ENCODE peak calls at places on chromosomes 3 and 15, in ten cellular contexts. One of them, this sample, is unnamed.

GRCh38 chr15:94324835-94325767 is 93.7 kb downstream of the MCTP2 start:
- DNase-seq in activated gamma-delta T cell: peak; percentile 32
- DNase-seq in astrocyte of the cerebellum: no peak
- DNase-seq in A549: no peak
- DNase-seq in mesendoderm: peak; percentile 16
- DNase-seq in CD8-positive, alpha-beta memory T cell: no peak
- DNase-seq in ACHN: no peak
- DNase-seq in NB4: no peak
- DNase-seq in bronchial epithelial cell: peak; percentile 39
- DNase-seq in activated naive CD4-positive, alpha-beta T cell: no peak
- DNase-seq in this sample: no peak

GRCh38 chr3:10010546-10011465 is 15.4 kb upstream of the FANCD2 start:
- DNase-seq in activated naive CD4-positive, alpha-beta T cell: peak; percentile 13
- DNase-seq in NB4: peak; percentile 90
- DNase-seq in bronchial epithelial cell: peak; percentile 89
- DNase-seq in mesendoderm: peak; percentile 94
- DNase-seq in CD8-positive, alpha-beta memory T cell: peak; percentile 42
- DNase-seq in ACHN: peak; percentile 85
- DNase-seq in activated gamma-delta T cell: peak; percentile 77
- DNase-seq in A549: peak; percentile 85
- DNase-seq in astrocyte of the cerebellum: peak; percentile 54
- DNase-seq in this sample: peak; percentile 56

GRCh38 chr3:126113238-126113555 is 29.3 kb upstream of the SLC41A3 start:
- DNase-seq in bronchial epithelial cell: no peak
- DNase-seq in NB4: no peak
- DNase-seq in CD8-positive, alpha-beta memory T cell: no peak
- DNase-seq in mesendoderm: no peak
- DNase-seq in astrocyte of the cerebellum: no peak
- DNase-seq in A549: no peak
- DNase-seq in ACHN: no peak
- DNase-seq in activated gamma-delta T cell: no peak
- DNase-seq in activated naive CD4-positive, alpha-beta T cell: no peak
- DNase-seq in this sample: no peak

GRCh38 chr15:77409259-77410156 is 10.4 kb downstream of the PEAK1 start:
- DNase-seq in NB4: peak; percentile 65
- DNase-seq in astrocyte of the cerebellum: no peak
- DNase-seq in A549: no peak
- DNase-seq in activated naive CD4-positive, alpha-beta T cell: no peak
- DNase-seq in activated gamma-delta T cell: no peak
- DNase-seq in bronchial epithelial cell: no peak
- DNase-seq in ACHN: no peak
- DNase-seq in CD8-positive, alpha-beta memory T cell: peak; percentile 38
- DNase-seq in mesendoderm: no peak
- DNase-seq in this sample: no peak

GRCh38 chr15:43930079-43930478 is 103.3 kb downstream of the WDR76 start:
- DNase-seq in bronchial epithelial cell: no peak
- DNase-seq in activated gamma-delta T cell: no peak
- DNase-seq in mesendoderm: peak; percentile 93
- DNase-seq in astrocyte of the cerebellum: peak; percentile 70
- DNase-seq in CD8-positive, alpha-beta memory T cell: no peak
- DNase-seq in activated naive CD4-positive, alpha-beta T cell: no peak
- DNase-seq in ACHN: peak; percentile 17
- DNase-seq in NB4: no peak
- DNase-seq in A549: no peak
- DNase-seq in this sample: no peak

GRCh38 chr15:77507151-77507847 is 86.6 kb downstream of the HMG20A start:
- DNase-seq in CD8-positive, alpha-beta memory T cell: no peak
- DNase-seq in NB4: peak; percentile 25
- DNase-seq in bronchial epithelial cell: peak; percentile 73
- DNase-seq in ACHN: no peak
- DNase-seq in A549: no peak
- DNase-seq in activated naive CD4-positive, alpha-beta T cell: no peak
- DNase-seq in mesendoderm: no peak
- DNase-seq in activated gamma-delta T cell: no peak
- DNase-seq in astrocyte of the cerebellum: no peak
- DNase-seq in this sample: no peak

GRCh38 chr15:39058371-39059131 is 493.9 kb upstream of the RASGRP1 start:
- DNase-seq in NB4: no peak
- DNase-seq in CD8-positive, alpha-beta memory T cell: no peak
- DNase-seq in ACHN: no peak
- DNase-seq in A549: no peak
- DNase-seq in activated gamma-delta T cell: no peak
- DNase-seq in bronchial epithelial cell: no peak
- DNase-seq in activated naive CD4-positive, alpha-beta T cell: no peak
- DNase-seq in astrocyte of the cerebellum: no peak
- DNase-seq in mesendoderm: no peak
- DNase-seq in this sample: no peak

GRCh38 chr15:22873204-22873701 is 34.8 kb downstream of the NIPA2 start:
- DNase-seq in A549: no peak
- DNase-seq in mesendoderm: peak; percentile 92
- DNase-seq in astrocyte of the cerebellum: peak; percentile 91
- DNase-seq in NB4: no peak
- DNase-seq in CD8-positive, alpha-beta memory T cell: no peak
- DNase-seq in activated naive CD4-positive, alpha-beta T cell: no peak
- DNase-seq in bronchial epithelial cell: no peak
- DNase-seq in ACHN: peak; percentile 69
- DNase-seq in activated gamma-delta T cell: no peak
- DNase-seq in this sample: no peak

GRCh38 chr15:31272558-31273257 is 53.9 kb upstream of the KLF13 start:
- DNase-seq in ACHN: no peak
- DNase-seq in A549: no peak
- DNase-seq in activated gamma-delta T cell: no peak
- DNase-seq in CD8-positive, alpha-beta memory T cell: no peak
- DNase-seq in activated naive CD4-positive, alpha-beta T cell: no peak
- DNase-seq in NB4: peak; percentile 56
- DNase-seq in astrocyte of the cerebellum: no peak
- DNase-seq in mesendoderm: no peak
- DNase-seq in bronchial epithelial cell: no peak
- DNase-seq in this sample: no peak

GRCh38 chr3:60431599-60431958 is 819.7 kb downstream of the FHIT start:
- DNase-seq in NB4: peak; percentile 11
- DNase-seq in CD8-positive, alpha-beta memory T cell: peak; percentile 3
- DNase-seq in activated gamma-delta T cell: no peak
- DNase-seq in mesendoderm: peak; percentile 71
- DNase-seq in activated naive CD4-positive, alpha-beta T cell: no peak
- DNase-seq in astrocyte of the cerebellum: no peak
- DNase-seq in A549: peak; percentile 1
- DNase-seq in ACHN: no peak
- DNase-seq in bronchial epithelial cell: no peak
- DNase-seq in this sample: no peak

GRCh38 chr3:37862712-37863551 is 1.3 kb downstream of the CTDSPL start:
- DNase-seq in ACHN: peak; percentile 10
- DNase-seq in A549: peak; percentile 42
- DNase-seq in mesendoderm: peak; percentile 57
- DNase-seq in CD8-positive, alpha-beta memory T cell: no peak
- DNase-seq in NB4: peak; percentile 10
- DNase-seq in astrocyte of the cerebellum: no peak
- DNase-seq in bronchial epithelial cell: peak; percentile 37
- DNase-seq in activated gamma-delta T cell: no peak
- DNase-seq in activated naive CD4-positive, alpha-beta T cell: no peak
- DNase-seq in this sample: no peak

GRCh38 chr3:197878427-197878826 is 71.6 kb upstream of the RPL35A start:
- DNase-seq in bronchial epithelial cell: no peak
- DNase-seq in activated naive CD4-positive, alpha-beta T cell: no peak
- DNase-seq in A549: no peak
- DNase-seq in mesendoderm: no peak
- DNase-seq in NB4: peak; percentile 90
- DNase-seq in activated gamma-delta T cell: no peak
- DNase-seq in ACHN: no peak
- DNase-seq in CD8-positive, alpha-beta memory T cell: no peak
- DNase-seq in astrocyte of the cerebellum: no peak
- DNase-seq in this sample: no peak

GRCh38 chr3:193964517-193964880 is 171.4 kb upstream of the HES1 start:
- DNase-seq in CD8-positive, alpha-beta memory T cell: no peak
- DNase-seq in A549: no peak
- DNase-seq in activated gamma-delta T cell: no peak
- DNase-seq in activated naive CD4-positive, alpha-beta T cell: no peak
- DNase-seq in astrocyte of the cerebellum: no peak
- DNase-seq in ACHN: no peak
- DNase-seq in bronchial epithelial cell: no peak
- DNase-seq in NB4: no peak
- DNase-seq in mesendoderm: no peak
- DNase-seq in this sample: no peak

GRCh38 chr15:69311319-69311721 is 12.6 kb downstream of the PAQR5 start:
- DNase-seq in astrocyte of the cerebellum: no peak
- DNase-seq in mesendoderm: no peak
- DNase-seq in activated gamma-delta T cell: no peak
- DNase-seq in bronchial epithelial cell: no peak
- DNase-seq in CD8-positive, alpha-beta memory T cell: no peak
- DNase-seq in ACHN: no peak
- DNase-seq in NB4: no peak
- DNase-seq in A549: peak; percentile 74
- DNase-seq in activated naive CD4-positive, alpha-beta T cell: no peak
- DNase-seq in this sample: no peak

GRCh38 chr3:34258271-34259015 is 460.0 kb downstream of the PDCD6IP start:
- DNase-seq in A549: no peak
- DNase-seq in NB4: no peak
- DNase-seq in activated gamma-delta T cell: no peak
- DNase-seq in CD8-positive, alpha-beta memory T cell: no peak
- DNase-seq in mesendoderm: peak; percentile 53
- DNase-seq in astrocyte of the cerebellum: no peak
- DNase-seq in bronchial epithelial cell: no peak
- DNase-seq in ACHN: no peak
- DNase-seq in activated naive CD4-positive, alpha-beta T cell: no peak
- DNase-seq in this sample: no peak

GRCh38 chr15:76514292-76514691 is 177.7 kb downstream of the ISL2 start:
- DNase-seq in ACHN: no peak
- DNase-seq in astrocyte of the cerebellum: no peak
- DNase-seq in A549: no peak
- DNase-seq in activated gamma-delta T cell: no peak
- DNase-seq in CD8-positive, alpha-beta memory T cell: no peak
- DNase-seq in mesendoderm: no peak
- DNase-seq in activated naive CD4-positive, alpha-beta T cell: no peak
- DNase-seq in NB4: no peak
- DNase-seq in bronchial epithelial cell: no peak
- DNase-seq in this sample: no peak

GRCh38 chr3:194906970-194907629 is 221.4 kb downstream of the FAM43A start:
- DNase-seq in ACHN: no peak
- DNase-seq in NB4: peak; percentile 45
- DNase-seq in activated gamma-delta T cell: no peak
- DNase-seq in A549: no peak
- DNase-seq in astrocyte of the cerebellum: no peak
- DNase-seq in bronchial epithelial cell: no peak
- DNase-seq in activated naive CD4-positive, alpha-beta T cell: no peak
- DNase-seq in CD8-positive, alpha-beta memory T cell: no peak
- DNase-seq in mesendoderm: peak; percentile 32
- DNase-seq in this sample: no peak

GRCh38 chr3:53346514-53346913 is 829 bp downstream of the DCP1A start:
- DNase-seq in astrocyte of the cerebellum: no peak
- DNase-seq in activated gamma-delta T cell: no peak
- DNase-seq in NB4: peak; percentile 26
- DNase-seq in A549: peak; percentile 13
- DNase-seq in bronchial epithelial cell: peak; percentile 21
- DNase-seq in mesendoderm: peak; percentile 48
- DNase-seq in ACHN: peak; percentile 30
- DNase-seq in activated naive CD4-positive, alpha-beta T cell: no peak
- DNase-seq in CD8-positive, alpha-beta memory T cell: no peak
- DNase-seq in this sample: no peak

GRCh38 chr15:31276596-31277298 is 49.9 kb upstream of the KLF13 start:
- DNase-seq in bronchial epithelial cell: no peak
- DNase-seq in ACHN: no peak
- DNase-seq in activated gamma-delta T cell: no peak
- DNase-seq in astrocyte of the cerebellum: no peak
- DNase-seq in A549: no peak
- DNase-seq in activated naive CD4-positive, alpha-beta T cell: no peak
- DNase-seq in NB4: no peak
- DNase-seq in mesendoderm: no peak
- DNase-seq in CD8-positive, alpha-beta memory T cell: no peak
- DNase-seq in this sample: no peak